ENCODE peak calls at places on chromosomes 4 and X, in four cellular contexts. One of them, this sample, is unnamed.

GRCh38 chrX:21398424-21398823 is 24.2 kb downstream of the CNKSR2 start:
- DNase-seq in HepG2: no peak
- DNase-seq in IMR-90: no peak
- DNase-seq in A549: no peak
- DNase-seq in this sample: no peak

GRCh38 chr4:34676390-34676789 is 1567.9 kb downstream of the ARAP2 start:
- DNase-seq in HepG2: no peak
- DNase-seq in IMR-90: no peak
- DNase-seq in A549: no peak
- DNase-seq in this sample: no peak

GRCh38 chr4:55258152-55258863 is 87.7 kb upstream of the SRD5A3 start:
- DNase-seq in HepG2: no peak
- DNase-seq in IMR-90: no peak
- DNase-seq in A549: no peak
- DNase-seq in this sample: no peak

GRCh38 chrX:30570505-30570904 is 7.1 kb downstream of the TASL start:
- DNase-seq in HepG2: peak
- DNase-seq in IMR-90: peak
- DNase-seq in A549: no peak
- DNase-seq in this sample: peak

GRCh38 chrX:44474410-44474809 is 68.2 kb downstream of the FUNDC1 start:
- DNase-seq in HepG2: no peak
- DNase-seq in IMR-90: no peak
- DNase-seq in A549: no peak
- DNase-seq in this sample: no peak

GRCh38 chr4:88225216-88226107 is 58.9 kb downstream of the PPM1K start:
- DNase-seq in HepG2: no peak
- DNase-seq in IMR-90: peak
- DNase-seq in A549: no peak
- DNase-seq in this sample: no peak

GRCh38 chrX:140764401-140764919 is 54.9 kb downstream of the LINC00632 start:
- DNase-seq in HepG2: no peak
- DNase-seq in IMR-90: peak
- DNase-seq in A549: no peak
- DNase-seq in this sample: peak

GRCh38 chr4:100977746-100978397 is 369.5 kb downstream of the PPP3CA start:
- DNase-seq in HepG2: no peak
- DNase-seq in IMR-90: no peak
- DNase-seq in A549: no peak
- DNase-seq in this sample: no peak

GRCh38 chrX:133561251-133561650 is 146.0 kb upstream of the GPC4 start:
- DNase-seq in HepG2: no peak
- DNase-seq in IMR-90: no peak
- DNase-seq in A549: no peak
- DNase-seq in this sample: no peak

GRCh38 chr4:87521757-87522374 is 7.3 kb downstream of the SPARCL1 start:
- DNase-seq in HepG2: no peak
- DNase-seq in IMR-90: peak
- DNase-seq in A549: no peak
- DNase-seq in this sample: peak

GRCh38 chr4:188305690-188306089 is 166.4 kb downstream of the TRIML1 start:
- DNase-seq in HepG2: no peak
- DNase-seq in IMR-90: no peak
- DNase-seq in A549: no peak
- DNase-seq in this sample: no peak

GRCh38 chrX:22365460-22365859 is 92.7 kb downstream of the CBLL2 start:
- DNase-seq in HepG2: no peak
- DNase-seq in IMR-90: peak
- DNase-seq in A549: no peak
- DNase-seq in this sample: no peak

GRCh38 chr4:88008133-88008621 is 742 bp downstream of the PKD2 start:
- DNase-seq in HepG2: peak
- DNase-seq in IMR-90: peak
- DNase-seq in A549: peak
- DNase-seq in this sample: no peak

GRCh38 chrX:115367956-115368355 is 78.4 kb downstream of the LUZP4 start:
- DNase-seq in HepG2: no peak
- DNase-seq in IMR-90: peak
- DNase-seq in A549: no peak
- DNase-seq in this sample: no peak

GRCh38 chrX:50876551-50876950 is 34.0 kb upstream of the BMP15 start:
- DNase-seq in HepG2: no peak
- DNase-seq in IMR-90: no peak
- DNase-seq in A549: no peak
- DNase-seq in this sample: no peak

GRCh38 chr4:77931452-77932135 is 69.0 kb downstream of the MRPL1 start:
- DNase-seq in HepG2: no peak
- DNase-seq in IMR-90: peak
- DNase-seq in A549: no peak
- DNase-seq in this sample: no peak

GRCh38 chrX:1506916-1507315 is 30.1 kb downstream of the P2RY8 start:
- DNase-seq in HepG2: no peak
- DNase-seq in IMR-90: no peak
- DNase-seq in A549: no peak
- DNase-seq in this sample: no peak

GRCh38 chr4:180028682-180029081 is 2214.5 kb upstream of the TENM3 start:
- DNase-seq in HepG2: peak
- DNase-seq in IMR-90: peak
- DNase-seq in A549: no peak
- DNase-seq in this sample: no peak

GRCh38 chrX:46204721-46205422 is 340.3 kb downstream of the ZNF674 start:
- DNase-seq in HepG2: no peak
- DNase-seq in IMR-90: no peak
- DNase-seq in A549: no peak
- DNase-seq in this sample: no peak

GRCh38 chrX:131827935-131828334 is 195.2 kb upstream of the STK26 start:
- DNase-seq in HepG2: no peak
- DNase-seq in IMR-90: no peak
- DNase-seq in A549: no peak
- DNase-seq in this sample: peak

GRCh38 chr4:57405359-57405758 is 295.2 kb upstream of the IGFBP7 start:
- DNase-seq in HepG2: no peak
- DNase-seq in IMR-90: no peak
- DNase-seq in A549: no peak
- DNase-seq in this sample: no peak

GRCh38 chrX:139972629-139973257 is 7.4 kb upstream of the CXorf66 start:
- DNase-seq in HepG2: no peak
- DNase-seq in IMR-90: no peak
- DNase-seq in A549: no peak
- DNase-seq in this sample: no peak

GRCh38 chr4:137363496-137363895 is 168.8 kb downstream of the PCDH18 start:
- DNase-seq in HepG2: no peak
- DNase-seq in IMR-90: no peak
- DNase-seq in A549: no peak
- DNase-seq in this sample: no peak

GRCh38 chrX:100413231-100413630 is 3.2 kb upstream of the PCDH19 start:
- DNase-seq in HepG2: peak
- DNase-seq in IMR-90: peak
- DNase-seq in A549: peak
- DNase-seq in this sample: peak

GRCh38 chrX:39850209-39850608 is 247.5 kb downstream of the BCOR start:
- DNase-seq in HepG2: no peak
- DNase-seq in IMR-90: no peak
- DNase-seq in A549: no peak
- DNase-seq in this sample: no peak

GRCh38 chr4:70759627-70760026 is 37.9 kb downstream of the RUFY3 start:
- DNase-seq in HepG2: no peak
- DNase-seq in IMR-90: peak
- DNase-seq in A549: no peak
- DNase-seq in this sample: no peak

GRCh38 chr4:6444587-6444986 is 27.8 kb downstream of the PPP2R2C start:
- DNase-seq in HepG2: no peak
- DNase-seq in IMR-90: no peak
- DNase-seq in A549: no peak
- DNase-seq in this sample: no peak

GRCh38 chrX:109299091-109299490 is 182.8 kb downstream of the GUCY2F start:
- DNase-seq in HepG2: no peak
- DNase-seq in IMR-90: no peak
- DNase-seq in A549: no peak
- DNase-seq in this sample: no peak

GRCh38 chr4:38233727-38234478 is 273.7 kb downstream of the PTTG2 start:
- DNase-seq in HepG2: no peak
- DNase-seq in IMR-90: no peak
- DNase-seq in A549: no peak
- DNase-seq in this sample: no peak

GRCh38 chrX:134865730-134866129 is 125.1 kb upstream of the SMIM10 start:
- DNase-seq in HepG2: no peak
- DNase-seq in IMR-90: no peak
- DNase-seq in A549: no peak
- DNase-seq in this sample: no peak

GRCh38 chr4:85940131-85940530 is 419.7 kb downstream of the MAPK10 start:
- DNase-seq in HepG2: no peak
- DNase-seq in IMR-90: no peak
- DNase-seq in A549: no peak
- DNase-seq in this sample: no peak

GRCh38 chrX:106599411-106599810 is 12.4 kb upstream of the RADX start:
- DNase-seq in HepG2: no peak
- DNase-seq in IMR-90: no peak
- DNase-seq in A549: no peak
- DNase-seq in this sample: no peak

GRCh38 chrX:129983575-129984131 is 1.2 kb downstream of the BCORL1 start:
- DNase-seq in HepG2: no peak
- DNase-seq in IMR-90: no peak
- DNase-seq in A549: peak
- DNase-seq in this sample: peak

GRCh38 chr4:105145913-105146285 is 777 bp upstream of the TET2 start:
- DNase-seq in HepG2: no peak
- DNase-seq in IMR-90: no peak
- DNase-seq in A549: no peak
- DNase-seq in this sample: no peak

GRCh38 chr4:149781150-149781549 is 34.5 kb downstream of the IQCM start:
- DNase-seq in HepG2: no peak
- DNase-seq in IMR-90: peak
- DNase-seq in A549: no peak
- DNase-seq in this sample: no peak

GRCh38 chr4:15506464-15506863 is 36.8 kb downstream of the CC2D2A start:
- DNase-seq in HepG2: no peak
- DNase-seq in IMR-90: peak
- DNase-seq in A549: no peak
- DNase-seq in this sample: no peak
- TF ChIP-seq MAZ in HepG2: no peak
- TF ChIP-seq MAZ in IMR-90: no peak
- TF ChIP-seq MAZ in A549: no peak
- TF ChIP-seq MAZ in this sample: no peak

GRCh38 chr4:67568820-67569219 is 10.3 kb downstream of the STAP1 start:
- DNase-seq in HepG2: no peak
- DNase-seq in IMR-90: peak
- DNase-seq in A549: no peak
- DNase-seq in this sample: no peak
- TF ChIP-seq MAZ in HepG2: no peak
- TF ChIP-seq MAZ in IMR-90: no peak
- TF ChIP-seq MAZ in A549: no peak
- TF ChIP-seq MAZ in this sample: no peak

GRCh38 chr4:80010316-80010715 is 62.7 kb downstream of the ANTXR2 start:
- DNase-seq in HepG2: no peak
- DNase-seq in IMR-90: no peak
- DNase-seq in A549: no peak
- DNase-seq in this sample: no peak

GRCh38 chr4:80011636-80012236 is 61.3 kb downstream of the ANTXR2 start:
- DNase-seq in HepG2: no peak
- DNase-seq in IMR-90: peak
- DNase-seq in A549: no peak
- DNase-seq in this sample: no peak

GRCh38 chr4:80014531-80014930 is 58.5 kb downstream of the ANTXR2 start:
- DNase-seq in HepG2: no peak
- DNase-seq in IMR-90: peak
- DNase-seq in A549: no peak
- DNase-seq in this sample: no peak

GRCh38 chr4:80015407-80016189 is 57.4 kb downstream of the ANTXR2 start:
- DNase-seq in HepG2: no peak
- DNase-seq in IMR-90: no peak
- DNase-seq in A549: no peak
- DNase-seq in this sample: no peak

GRCh38 chr4:80012291-80012690 is 60.7 kb downstream of the ANTXR2 start:
- DNase-seq in HepG2: no peak
- DNase-seq in IMR-90: no peak
- DNase-seq in A549: no peak
- DNase-seq in this sample: no peak
- TF ChIP-seq MAZ in HepG2: no peak
- TF ChIP-seq MAZ in IMR-90: no peak
- TF ChIP-seq MAZ in A549: no peak
- TF ChIP-seq MAZ in this sample: no peak

GRCh38 chr4:148354186-148354585 is 88.0 kb downstream of the NR3C2 start:
- DNase-seq in HepG2: no peak
- DNase-seq in IMR-90: no peak
- DNase-seq in A549: no peak
- DNase-seq in this sample: no peak
- TF ChIP-seq MAZ in HepG2: no peak
- TF ChIP-seq MAZ in IMR-90: no peak
- TF ChIP-seq MAZ in A549: no peak
- TF ChIP-seq MAZ in this sample: no peak

DNA sequence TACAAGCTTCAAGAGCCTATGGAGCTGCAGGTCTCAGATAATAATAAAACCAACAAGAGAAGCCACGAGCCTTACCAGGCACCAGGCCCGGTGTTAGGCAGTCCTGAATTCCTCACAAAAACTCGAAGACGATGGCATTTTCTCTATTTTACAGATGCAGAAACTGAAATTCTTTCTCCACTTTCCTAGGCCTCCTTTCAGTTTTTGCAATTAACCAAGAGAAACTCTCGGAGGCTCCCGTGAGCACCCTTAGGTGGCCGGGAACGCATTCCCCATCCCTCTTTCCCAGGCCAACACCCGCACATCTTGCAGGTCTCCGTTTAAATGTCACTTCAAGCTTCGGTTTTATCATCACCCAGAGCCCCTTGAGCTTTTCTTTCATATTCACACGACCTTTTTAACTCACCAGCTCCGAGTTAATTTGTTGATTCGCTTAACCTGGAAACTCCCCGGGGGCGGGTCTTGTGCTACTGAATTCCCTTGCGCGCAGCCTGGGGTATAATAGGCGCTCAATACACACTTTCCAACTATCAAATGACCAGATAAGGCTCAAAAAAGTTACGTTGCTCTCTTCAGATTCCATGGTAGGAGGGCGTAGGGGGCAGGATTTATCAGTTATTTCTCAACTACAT is 6.2 kb upstream of the GSX2 start:
- DNase-seq in HepG2: no peak
- DNase-seq in IMR-90: no peak
- DNase-seq in A549: no peak
- DNase-seq in this sample: no peak
- TF ChIP-seq MAZ in HepG2: no peak
- TF ChIP-seq MAZ in IMR-90: no peak
- TF ChIP-seq MAZ in A549: no peak
- TF ChIP-seq MAZ in this sample: no peak

GRCh38 chr4:498328-498919 is 532 bp downstream of the ZNF721 start:
- DNase-seq in HepG2: peak
- DNase-seq in IMR-90: no peak
- DNase-seq in A549: no peak
- DNase-seq in this sample: no peak

GRCh38 chr4:504076-504475 is 5.1 kb downstream of the PIGG start:
- DNase-seq in HepG2: no peak
- DNase-seq in IMR-90: no peak
- DNase-seq in A549: no peak
- DNase-seq in this sample: no peak

GRCh38 chr4:499563-499962 is 553 bp downstream of the PIGG start:
- DNase-seq in HepG2: no peak
- DNase-seq in IMR-90: no peak
- DNase-seq in A549: no peak
- DNase-seq in this sample: peak
- TF ChIP-seq MAZ in HepG2: no peak
- TF ChIP-seq MAZ in IMR-90: no peak
- TF ChIP-seq MAZ in A549: no peak
- TF ChIP-seq MAZ in this sample: no peak

This sample was measured in K562.